ENCODE peak calls at places on chromosome 20, in four cellular contexts. C, U, K and E are unnamed samples.

GRCh38 chr20:37539424-37539823 is 11.7 kb upstream of the BLCAP start:
- DNase-seq in C (no peak), K (no peak), U (no peak), E (no peak)

GRCh38 chr20:17421493-17421892 is 109.7 kb downstream of the BFSP1 start:
- DNase-seq in C (no peak), K (no peak), U (no peak), E (no peak)

GRCh38 chr20:10619427-10619826 is 54.4 kb downstream of the JAG1 start:
- DNase-seq in K (no peak), U (peak), C (no peak), E (no peak)

GRCh38 chr20:49186535-49187329 is 1.4 kb downstream of the STAU1 start:
- DNase-seq in U (peak), C (peak), K (peak), E (no peak)

GRCh38 chr20:24049081-24049480 is 60.5 kb upstream of the GGTLC1 start:
- DNase-seq in U (no peak), K (no peak), C (no peak), E (no peak)

GRCh38 chr20:5077761-5078387 is 41.9 kb downstream of the PCNA start:
- DNase-seq in U (no peak), K (no peak), C (no peak), E (no peak)

GRCh38 chr20:47141941-47142781 is 214.3 kb downstream of the ZMYND8 start:
- DNase-seq in C (no peak), K (no peak), U (no peak), E (no peak)

GRCh38 chr20:1332749-1333300 is 3.9 kb upstream of the SDCBP2 start:
- DNase-seq in C (no peak), K (no peak), U (peak), E (no peak)

GRCh38 chr20:50196248-50196647 is 5.6 kb downstream of the CEBPB start:
- DNase-seq in C (peak), U (no peak), K (no peak), E (no peak)

GRCh38 chr20:20201639-20202038 is 149.3 kb downstream of the CFAP61 start:
- DNase-seq in U (no peak), K (no peak), C (no peak), E (no peak)

GRCh38 chr20:38847840-38848239 is 42.3 kb downstream of the PPP1R16B start:
- DNase-seq in K (no peak), U (no peak), C (no peak), E (no peak)

GRCh38 chr20:44092551-44093248 is 94.3 kb downstream of the JPH2 start:
- DNase-seq in K (no peak), C (peak), U (peak), E (no peak)

GRCh38 chr20:60219984-60220540 is 261.8 kb downstream of the CDH26 start:
- DNase-seq in C (no peak), U (no peak), K (no peak), E (no peak)

GRCh38 chr20:13231031-13231752 is 10.1 kb downstream of the ISM1 start:
- DNase-seq in U (no peak), K (no peak), C (no peak), E (no peak)

GRCh38 chr20:18585134-18585533 is 2.7 kb upstream of the DTD1 start:
- DNase-seq in U (no peak), C (no peak), K (no peak), E (no peak)

GRCh38 chr20:3812975-3813599 is 7.3 kb upstream of the AP5S1 start:
- DNase-seq in K (no peak), U (no peak), C (peak), E (no peak)
- H3K27ac ChIP-seq in K (peak), U (no peak), C (peak), E (peak)

GRCh38 chr20:3707508-3707899 is 4.9 kb downstream of the SIGLEC1 start:
- DNase-seq in U (no peak), K (no peak), C (no peak), E (no peak)

GRCh38 chr20:3712279-3712873 is at the start of gene SIGLEC1:
- DNase-seq in U (no peak), K (no peak), C (peak), E (no peak)

GRCh38 chr20:3710703-3711417 is 1.5 kb downstream of the SIGLEC1 start:
- DNase-seq in U (peak), K (peak), C (peak), E (no peak)

GRCh38 chr20:3711418-3712043 is 869 bp downstream of the SIGLEC1 start:
- DNase-seq in U (no peak), C (no peak), K (no peak), E (no peak)

DNA sequence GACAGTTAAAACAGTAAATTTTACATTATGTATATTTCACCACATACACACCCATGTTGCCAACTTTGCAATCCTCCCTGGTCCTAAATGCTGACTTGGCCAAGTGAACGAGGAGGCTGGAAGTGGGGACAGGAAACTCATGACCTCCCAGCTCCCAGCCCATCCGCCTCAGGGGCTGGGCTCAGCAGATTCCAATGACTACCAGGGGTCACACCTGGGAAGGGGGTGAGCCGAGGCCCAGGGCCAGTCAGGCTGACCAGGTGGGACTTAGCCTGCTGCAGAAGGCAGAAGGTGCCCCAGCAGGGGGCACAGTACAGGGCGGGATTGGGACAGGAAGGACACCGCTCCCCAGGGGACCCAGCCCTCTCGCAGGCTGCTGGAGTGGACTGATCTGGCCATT is 2.4 kb downstream of the SIGLEC1 start:
- DNase-seq in K (no peak), C (no peak), U (no peak), E (no peak)
- TF ChIP-seq CTCF in K (no peak), C (no peak), U (no peak), E (no peak)

DNA sequence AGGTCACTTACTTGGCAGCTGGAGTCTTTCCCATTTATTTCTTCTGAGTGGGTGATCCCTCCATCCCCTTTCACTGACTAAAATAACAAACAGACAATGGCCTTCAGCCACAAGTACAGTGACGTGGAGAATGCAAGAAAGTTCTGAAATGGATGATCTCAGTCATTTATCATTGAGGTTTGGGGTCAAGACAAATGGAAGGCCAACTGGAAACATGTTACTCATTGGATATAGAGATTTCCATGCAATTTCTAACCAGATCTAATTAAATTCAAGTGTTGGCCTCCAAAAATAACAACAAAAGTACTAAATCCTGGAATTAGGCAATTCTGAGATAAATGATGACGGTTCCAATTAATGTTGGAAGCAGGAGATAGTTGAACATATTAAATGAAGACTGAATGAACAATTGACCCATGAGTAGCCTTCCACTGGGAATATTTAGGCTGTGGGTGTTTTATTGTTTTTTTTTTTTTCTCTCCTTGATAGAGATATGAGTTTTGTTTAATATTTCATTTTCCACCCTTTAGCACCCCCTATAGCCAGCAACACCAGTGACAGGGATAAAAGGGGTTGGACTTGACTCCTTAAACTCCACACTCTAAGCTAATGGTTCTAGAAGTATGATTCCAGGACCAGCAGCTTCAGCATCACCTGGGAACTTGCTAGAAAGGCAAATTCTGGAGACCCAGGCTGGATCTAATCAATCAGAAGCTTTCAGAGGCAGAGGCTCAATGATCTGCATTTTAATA is 112.8 kb downstream of the BCAS1 start:
- DNase-seq in U (peak), K (no peak), C (no peak), E (no peak)
- H3K27ac ChIP-seq in U (no peak), K (no peak), C (no peak), E (no peak)

DNA sequence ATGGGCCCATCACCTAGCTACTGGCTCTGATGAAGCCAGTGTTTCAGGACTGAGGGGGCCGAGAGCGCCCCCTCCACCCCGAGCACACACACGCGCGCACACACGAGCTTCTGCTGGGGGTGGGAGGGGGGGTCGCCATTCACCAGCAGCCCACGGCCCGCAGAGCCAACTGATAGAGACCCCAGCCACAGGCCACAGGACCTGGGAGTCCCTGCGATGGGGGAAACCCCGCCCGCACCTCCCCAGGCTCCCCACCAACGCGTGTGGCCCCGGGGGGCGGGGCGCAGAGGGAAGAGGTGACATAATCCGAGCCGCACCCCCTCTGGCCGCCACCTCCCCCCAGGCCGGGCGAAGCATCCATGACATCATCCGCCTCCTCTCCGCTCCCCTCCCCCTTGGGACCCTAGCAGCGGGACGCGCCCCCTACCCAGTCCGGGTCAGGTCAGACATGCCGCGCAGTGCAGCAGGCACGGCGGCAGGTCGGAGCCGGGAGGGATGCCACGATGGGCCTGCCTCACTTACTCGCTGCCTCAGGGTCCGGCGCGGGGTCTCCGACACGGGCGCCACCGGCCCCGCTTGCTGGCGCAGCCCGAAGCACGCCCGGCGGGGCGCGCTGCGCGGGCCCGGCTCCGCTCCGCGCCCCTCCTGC is at the start of gene LZTS3:
- DNase-seq in U (peak), C (peak), K (peak), E (peak)
- TF ChIP-seq CTCF in U (no peak), C (no peak), K (no peak), E (no peak)